ENCODE peak calls at places on chromosomes 11 and 22, in nine cellular contexts. S is Kasumi-1; X is CD4-positive, alpha-beta memory T cell; T is hepatocyte; C is MV-4-11; D is hypothalamus; F is caudate nucleus; Y is HL-60; G is anterior cingulate cortex. E is an unnamed sample.
A peak's percentile ranks its signal among the peaks of the same experiment; 100 is the strongest.

GRCh38 chr22:30435674-30436126 is 10.1 kb downstream of the MTFP1 start:
- DNase-seq in D (no peak), C (peak; percentile 29), T (no peak), S (peak; percentile 24), G (no peak), X (peak; percentile 93), Y (peak; percentile 62), F (no peak), E (no peak)

GRCh38 chr11:93585758-93586157 is 42.6 kb upstream of the SMCO4 start:
- DNase-seq in S (no peak), Y (no peak), F (no peak), X (no peak), D (no peak), T (peak; percentile 67), G (no peak), C (no peak), E (no peak)

GRCh38 chr11:36426226-36426848 is 83.7 kb downstream of the TRAF6 start:
- DNase-seq in C (no peak), D (no peak), F (no peak), G (no peak), T (no peak), S (no peak), X (no peak), Y (no peak), E (no peak)

GRCh38 chr11:108973402-108974119 is 308.7 kb downstream of the DDX10 start:
- DNase-seq in X (no peak), D (no peak), Y (no peak), G (no peak), F (no peak), T (no peak), S (no peak), C (peak; percentile 1), E (no peak)

GRCh38 chr11:76444384-76445121 is at the start of gene EMSY:
- DNase-seq in D (peak; percentile 97), T (peak; percentile 98), X (peak; percentile 94), S (peak; percentile 98), G (peak; percentile 97), Y (peak; percentile 99), F (peak; percentile 99), C (peak; percentile 99), E (peak; percentile 99)

GRCh38 chr11:69310351-69310750 is 16.4 kb downstream of the MYEOV start:
- DNase-seq in X (no peak), F (no peak), C (no peak), T (no peak), D (no peak), S (no peak), G (no peak), Y (no peak), E (no peak)

GRCh38 chr11:72239296-72239848 is 4.6 kb downstream of the PHOX2A start:
- DNase-seq in Y (no peak), T (peak; percentile 64), S (no peak), G (no peak), F (no peak), C (no peak), D (no peak), X (no peak), E (no peak)

GRCh38 chr11:2325719-2326118 is 23.9 kb downstream of the TSPAN32 start:
- DNase-seq in X (no peak), G (no peak), T (no peak), D (no peak), C (no peak), Y (no peak), S (no peak), F (no peak), E (no peak)

GRCh38 chr22:28799125-28799833 is 1.1 kb downstream of the XBP1 start:
- DNase-seq in Y (peak; percentile 89), X (peak; percentile 30), G (no peak), C (peak; percentile 88), S (peak; percentile 54), F (peak; percentile 28), T (peak; percentile 86), D (no peak), E (no peak)

GRCh38 chr11:19345848-19346681 is 105.3 kb upstream of the E2F8 start:
- DNase-seq in C (no peak), S (no peak), F (peak; percentile 71), Y (no peak), X (no peak), D (peak; percentile 7), T (peak; percentile 29), G (peak; percentile 53), E (peak; percentile 66)

GRCh38 chr11:26017903-26018750 is 313.8 kb upstream of the ANO3 start:
- DNase-seq in Y (no peak), G (no peak), X (no peak), T (no peak), D (no peak), F (no peak), C (no peak), S (no peak), E (no peak)

GRCh38 chr11:96228472-96228871 is 114.5 kb downstream of the MAML2 start:
- DNase-seq in D (no peak), C (no peak), T (peak; percentile 66), Y (no peak), F (no peak), S (no peak), X (no peak), G (no peak), E (no peak)

GRCh38 chr11:19670030-19670761 is 42.4 kb upstream of the NAV2 start:
- DNase-seq in C (no peak), X (no peak), F (peak; percentile 51), D (no peak), S (no peak), G (no peak), Y (no peak), T (peak; percentile 25), E (peak; percentile 32)

GRCh38 chr22:48075604-48076400 is 1313.4 kb downstream of the TBC1D22A start:
- DNase-seq in S (no peak), C (no peak), F (no peak), G (peak; percentile 6), Y (no peak), T (no peak), D (no peak), X (no peak), E (no peak)

GRCh38 chr22:44701824-44702478 is at the start of gene PRR5:
- DNase-seq in C (peak; percentile 85), Y (peak; percentile 85), X (peak; percentile 88), D (no peak), F (peak; percentile 20), T (peak; percentile 93), G (no peak), S (peak; percentile 75), E (no peak)

GRCh38 chr11:11895672-11896071 is 53.9 kb downstream of the USP47 start:
- DNase-seq in G (no peak), X (no peak), D (no peak), S (no peak), Y (no peak), C (peak; percentile 21), T (no peak), F (no peak), E (no peak)

GRCh38 chr11:68321293-68322030 is 9.1 kb downstream of the LRP5 start:
- DNase-seq in D (no peak), S (no peak), C (no peak), F (no peak), G (no peak), T (no peak), Y (no peak), X (no peak), E (no peak)

GRCh38 chr22:45598596-45599217 is 72.9 kb upstream of the ATXN10 start:
- DNase-seq in Y (no peak), D (no peak), F (no peak), G (no peak), T (no peak), C (no peak), X (no peak), S (no peak), E (no peak)

GRCh38 chr11:20283475-20283874 is 80.0 kb upstream of the HTATIP2 start:
- DNase-seq in C (no peak), D (no peak), X (no peak), S (no peak), Y (no peak), T (no peak), G (no peak), F (no peak), E (no peak)

GRCh38 chr11:124123587-124123986 is 8.3 kb downstream of the VWA5A start:
- DNase-seq in D (no peak), S (no peak), Y (no peak), G (no peak), X (no peak), C (peak; percentile 12), F (no peak), T (peak; percentile 11), E (no peak)

GRCh38 chr11:100687630-100688395 is 725 bp downstream of the ARHGAP42 start:
- DNase-seq in X (no peak), S (peak; percentile 78), D (no peak), F (peak; percentile 9), T (peak; percentile 84), Y (peak; percentile 7), C (peak; percentile 56), G (peak; percentile 65), E (no peak)

GRCh38 chr11:71307811-71308645 is 55.7 kb upstream of the SHANK2 start:
- DNase-seq in G (no peak), S (no peak), C (no peak), Y (no peak), T (no peak), X (no peak), D (no peak), F (no peak), E (no peak)

GRCh38 chr11:15826826-15827225 is 529.5 kb downstream of the SOX6 start:
- DNase-seq in S (no peak), Y (no peak), T (peak; percentile 56), C (peak; percentile 3), G (no peak), F (peak; percentile 16), X (no peak), D (no peak), E (no peak)